ENCODE peak calls at places on chromosome 4, in four cellular contexts. H is naive thymus-derived CD4-positive, alpha-beta T cell; M is activated CD4-positive, CD25-positive, alpha-beta regulatory T cell; Z is cardiac muscle cell. U is an unnamed sample.

GRCh38 chr4:83356899-83357661 is 22.4 kb upstream of the HPSE start:
- DNase-seq in Z (peak), M (no peak), H (no peak), U (peak)

GRCh38 chr4:69308634-69309033 is 28.4 kb downstream of the UGT2B28 start:
- DNase-seq in H (no peak), M (no peak), Z (no peak), U (no peak)

GRCh38 chr4:23788460-23788859 is 101.4 kb downstream of the PPARGC1A start:
- DNase-seq in H (no peak), Z (peak), M (no peak), U (peak)

GRCh38 chr4:38868055-38868965 is 704 bp downstream of the FAM114A1 start:
- DNase-seq in M (no peak), H (no peak), Z (peak), U (peak)

GRCh38 chr4:41339812-41340809 is 83.4 kb downstream of the UCHL1 start:
- DNase-seq in M (no peak), H (no peak), Z (peak), U (peak)

GRCh38 chr4:577499-578450 is 1.7 kb upstream of the TMEM271 start:
- DNase-seq in M (no peak), Z (peak), H (no peak), U (no peak)

GRCh38 chr4:69881173-69881773 is 21.3 kb upstream of the SULT1E1 start:
- DNase-seq in Z (peak), H (peak), M (no peak), U (no peak)

GRCh38 chr4:53620956-53621355 is 29.7 kb upstream of the LNX1 start:
- DNase-seq in H (no peak), Z (no peak), M (no peak), U (no peak)

GRCh38 chr4:3340038-3340702 is 47.3 kb downstream of the RGS12 start:
- DNase-seq in H (no peak), M (no peak), Z (no peak), U (no peak)

GRCh38 chr4:185238261-185238681 is 28.9 kb downstream of the SNX25 start:
- DNase-seq in M (peak), Z (peak), H (no peak), U (peak)

GRCh38 chr4:73603307-73603710 is 16.9 kb downstream of the RASSF6 start:
- DNase-seq in H (no peak), Z (peak), M (no peak), U (peak)

GRCh38 chr4:37561803-37562207 is 124.4 kb downstream of the RELL1 start:
- DNase-seq in M (no peak), Z (peak), H (no peak), U (peak)

GRCh38 chr4:24219171-24219570 is 329.3 kb upstream of the PPARGC1A start:
- DNase-seq in M (no peak), H (no peak), Z (peak), U (no peak)

GRCh38 chr4:84971319-84971932 is 4.9 kb upstream of the WDFY3 start:
- DNase-seq in H (no peak), Z (peak), M (no peak), U (peak)

GRCh38 chr4:75513529-75514130 is 573 bp downstream of the RCHY1 start:
- DNase-seq in Z (peak), H (no peak), M (no peak), U (no peak)

GRCh38 chr4:118033148-118034060 is 882 bp upstream of the NDST3 start:
- DNase-seq in Z (peak), H (no peak), M (no peak), U (peak)

GRCh38 chr4:152909901-152910300 is 26.2 kb upstream of the FHDC1 start:
- DNase-seq in Z (no peak), H (no peak), M (no peak), U (no peak)

GRCh38 chr4:155541716-155542115 is 124.9 kb upstream of the GUCY1A1 start:
- DNase-seq in M (no peak), Z (peak), H (no peak), U (no peak)

GRCh38 chr4:125316781-125317525 is 2.2 kb downstream of the FAT4 start:
- DNase-seq in Z (peak), M (no peak), H (no peak), U (peak)

GRCh38 chr4:153294631-153295030 is 49.9 kb upstream of the MND1 start:
- DNase-seq in H (no peak), M (no peak), Z (no peak), U (no peak)

GRCh38 chr4:57116245-57116644 is 6.1 kb upstream of the IGFBP7 start:
- DNase-seq in H (no peak), Z (no peak), M (no peak), U (no peak)

GRCh38 chr4:14218641-14219040 is 591.1 kb upstream of the BOD1L1 start:
- DNase-seq in H (no peak), M (no peak), Z (no peak), U (no peak)

GRCh38 chr4:185399466-185399865 is 2.8 kb downstream of the ANKRD37 start:
- DNase-seq in Z (no peak), M (no peak), H (no peak), U (no peak)

GRCh38 chr4:183790661-183791060 is 114.4 kb upstream of the STOX2 start:
- DNase-seq in M (no peak), Z (no peak), H (no peak), U (no peak)

GRCh38 chr4:113646456-113646809 is 115.1 kb downstream of the CAMK2D start:
- DNase-seq in H (no peak), Z (no peak), M (no peak), U (peak)

GRCh38 chr4:178633263-178633662 is 1191.0 kb upstream of the AGA start:
- DNase-seq in Z (no peak), H (no peak), M (no peak), U (no peak)